ENCODE peak calls at places on chromosomes 12 and 14, in nine cellular contexts. One of them, this sample, is unnamed.

GRCh38 chr14:92680781-92681650 is 67.4 kb downstream of the LGMN start:
- DNase-seq in endodermal cell: peak
- DNase-seq in neuronal stem cell: peak
- DNase-seq in neural progenitor cell: peak
- DNase-seq in GM12878: no peak
- DNase-seq in PC-3: peak
- DNase-seq in HCT116: peak
- DNase-seq in IMR-90: peak
- DNase-seq in astrocyte: peak
- DNase-seq in this sample: peak

GRCh38 chr14:98951031-98951430 is 321.0 kb downstream of the BCL11B start:
- DNase-seq in endodermal cell: peak
- DNase-seq in neuronal stem cell: no peak
- DNase-seq in neural progenitor cell: no peak
- DNase-seq in GM12878: no peak
- DNase-seq in PC-3: no peak
- DNase-seq in HCT116: no peak
- DNase-seq in IMR-90: no peak
- DNase-seq in astrocyte: no peak
- DNase-seq in this sample: no peak

GRCh38 chr12:21615441-21615840 is 10.8 kb upstream of the GYS2 start:
- DNase-seq in endodermal cell: no peak
- DNase-seq in neuronal stem cell: no peak
- DNase-seq in neural progenitor cell: no peak
- DNase-seq in GM12878: no peak
- DNase-seq in PC-3: peak
- DNase-seq in HCT116: no peak
- DNase-seq in IMR-90: no peak
- DNase-seq in astrocyte: no peak
- DNase-seq in this sample: no peak

GRCh38 chr14:70707138-70708038 is 65.7 kb downstream of the TTC9 start:
- DNase-seq in endodermal cell: peak
- DNase-seq in neuronal stem cell: no peak
- DNase-seq in neural progenitor cell: no peak
- DNase-seq in GM12878: peak
- DNase-seq in PC-3: peak
- DNase-seq in HCT116: peak
- DNase-seq in IMR-90: peak
- DNase-seq in astrocyte: peak
- DNase-seq in this sample: no peak

GRCh38 chr12:89436062-89436461 is 83.8 kb upstream of the DUSP6 start:
- DNase-seq in endodermal cell: no peak
- DNase-seq in neuronal stem cell: no peak
- DNase-seq in neural progenitor cell: no peak
- DNase-seq in GM12878: no peak
- DNase-seq in PC-3: no peak
- DNase-seq in HCT116: no peak
- DNase-seq in IMR-90: no peak
- DNase-seq in astrocyte: no peak
- DNase-seq in this sample: no peak

GRCh38 chr14:56953884-56954283 is 143.6 kb upstream of the OTX2 start:
- DNase-seq in endodermal cell: no peak
- DNase-seq in neuronal stem cell: no peak
- DNase-seq in neural progenitor cell: peak
- DNase-seq in GM12878: no peak
- DNase-seq in PC-3: no peak
- DNase-seq in HCT116: no peak
- DNase-seq in IMR-90: no peak
- DNase-seq in astrocyte: no peak
- DNase-seq in this sample: no peak

GRCh38 chr12:120064054-120064940 is 52.3 kb downstream of the RAB35 start:
- DNase-seq in endodermal cell: peak
- DNase-seq in neuronal stem cell: no peak
- DNase-seq in neural progenitor cell: no peak
- DNase-seq in GM12878: no peak
- DNase-seq in PC-3: no peak
- DNase-seq in HCT116: no peak
- DNase-seq in IMR-90: no peak
- DNase-seq in astrocyte: no peak
- DNase-seq in this sample: no peak

GRCh38 chr14:55430024-55430690 is 10.3 kb downstream of the TBPL2 start:
- DNase-seq in endodermal cell: peak
- DNase-seq in neuronal stem cell: no peak
- DNase-seq in neural progenitor cell: peak
- DNase-seq in GM12878: no peak
- DNase-seq in PC-3: peak
- DNase-seq in HCT116: peak
- DNase-seq in IMR-90: peak
- DNase-seq in astrocyte: peak
- DNase-seq in this sample: peak

GRCh38 chr12:59407799-59408198 is 188.0 kb upstream of the SLC16A7 start:
- DNase-seq in endodermal cell: peak
- DNase-seq in neuronal stem cell: no peak
- DNase-seq in neural progenitor cell: no peak
- DNase-seq in GM12878: no peak
- DNase-seq in PC-3: no peak
- DNase-seq in HCT116: no peak
- DNase-seq in IMR-90: no peak
- DNase-seq in astrocyte: no peak
- DNase-seq in this sample: no peak

GRCh38 chr12:59405992-59406391 is 189.8 kb upstream of the SLC16A7 start:
- DNase-seq in endodermal cell: no peak
- DNase-seq in neuronal stem cell: no peak
- DNase-seq in neural progenitor cell: no peak
- DNase-seq in GM12878: no peak
- DNase-seq in PC-3: no peak
- DNase-seq in HCT116: no peak
- DNase-seq in IMR-90: no peak
- DNase-seq in astrocyte: no peak
- DNase-seq in this sample: no peak

GRCh38 chr12:59401862-59402261 is 194.0 kb upstream of the SLC16A7 start:
- DNase-seq in endodermal cell: no peak
- DNase-seq in neuronal stem cell: no peak
- DNase-seq in neural progenitor cell: no peak
- DNase-seq in GM12878: no peak
- DNase-seq in PC-3: peak
- DNase-seq in HCT116: no peak
- DNase-seq in IMR-90: no peak
- DNase-seq in astrocyte: no peak
- DNase-seq in this sample: no peak

GRCh38 chr12:59404109-59404650 is 191.6 kb upstream of the SLC16A7 start:
- DNase-seq in endodermal cell: no peak
- DNase-seq in neuronal stem cell: no peak
- DNase-seq in neural progenitor cell: no peak
- DNase-seq in GM12878: no peak
- DNase-seq in PC-3: no peak
- DNase-seq in HCT116: no peak
- DNase-seq in IMR-90: no peak
- DNase-seq in astrocyte: no peak
- DNase-seq in this sample: no peak

DNA sequence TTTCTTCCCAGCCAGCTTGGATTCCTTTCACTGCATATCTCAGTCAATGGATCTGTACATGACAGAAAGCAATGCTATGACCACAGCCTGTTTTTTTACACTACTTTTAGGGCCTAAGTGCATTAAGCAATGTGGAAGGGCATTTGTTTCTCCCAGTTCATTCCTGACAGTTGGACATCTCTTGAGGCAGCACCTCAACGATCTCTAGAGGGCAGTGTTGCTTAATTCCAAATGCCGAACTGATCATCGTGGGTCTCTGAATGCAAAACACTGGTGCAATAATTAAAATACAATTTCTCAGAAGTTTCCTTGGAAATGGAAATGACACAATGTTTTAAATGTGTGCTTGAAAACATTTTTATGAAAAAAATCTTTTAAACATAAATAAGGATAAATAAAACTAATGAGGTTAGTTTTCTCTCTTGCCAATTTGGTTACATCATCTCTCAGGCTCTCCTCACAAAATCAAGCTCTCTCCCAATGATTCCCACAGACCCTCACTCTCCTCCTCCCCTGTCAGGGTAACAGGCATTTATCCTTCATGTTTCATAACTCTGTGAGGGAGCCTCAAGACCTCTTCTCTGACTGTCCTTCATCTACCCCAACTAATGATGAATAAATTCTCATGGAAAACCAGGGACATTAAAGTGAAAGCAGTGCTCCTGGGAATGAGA is 192.4 kb upstream of the SLC16A7 start:
- DNase-seq in endodermal cell: peak
- DNase-seq in neuronal stem cell: peak
- DNase-seq in neural progenitor cell: peak
- DNase-seq in GM12878: no peak
- DNase-seq in PC-3: peak
- DNase-seq in HCT116: peak
- DNase-seq in IMR-90: peak
- DNase-seq in astrocyte: peak
- DNase-seq in this sample: peak
- H3K27ac ChIP-seq in endodermal cell: no peak
- H3K27ac ChIP-seq in neuronal stem cell: no peak
- H3K27ac ChIP-seq in neural progenitor cell: no peak
- H3K27ac ChIP-seq in GM12878: no peak
- H3K27ac ChIP-seq in PC-3: no peak
- H3K27ac ChIP-seq in HCT116: no peak
- H3K27ac ChIP-seq in IMR-90: peak
- H3K27ac ChIP-seq in astrocyte: no peak
- H3K27ac ChIP-seq in this sample: no peak

DNA sequence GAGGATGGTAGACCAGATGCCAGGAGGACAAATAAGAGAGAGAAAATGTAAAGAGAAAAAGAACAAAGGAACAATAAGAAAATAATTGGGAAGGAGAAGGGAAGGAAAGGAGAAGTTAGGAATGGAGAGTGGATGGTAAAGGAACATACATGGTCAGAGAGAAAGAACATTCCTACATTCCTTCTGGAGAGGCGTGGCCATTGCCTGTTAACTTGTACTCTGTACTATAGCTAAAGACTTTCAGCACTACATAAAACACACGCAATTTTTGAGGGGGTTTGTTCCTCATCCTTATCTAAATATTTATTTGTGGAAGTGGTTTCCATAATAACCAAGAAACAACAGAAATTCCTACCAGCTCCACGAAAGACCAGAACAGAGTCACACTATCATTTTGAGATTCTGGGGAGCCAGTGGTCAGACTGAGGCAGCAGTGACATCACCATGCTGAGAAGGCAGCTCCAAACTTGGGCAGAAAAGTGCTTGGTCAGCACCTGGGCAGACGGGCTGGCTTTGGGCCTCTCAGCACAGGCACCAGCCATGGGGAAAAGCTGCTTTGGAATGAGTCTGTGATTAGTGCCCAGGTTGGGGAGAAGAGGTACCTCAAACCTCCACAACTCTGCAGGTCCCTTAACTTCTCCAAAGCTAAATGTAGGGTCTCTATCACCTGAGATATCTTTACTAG is 125.9 kb upstream of the NTF3 start:
- DNase-seq in endodermal cell: no peak
- DNase-seq in neuronal stem cell: no peak
- DNase-seq in neural progenitor cell: no peak
- DNase-seq in GM12878: no peak
- DNase-seq in PC-3: no peak
- DNase-seq in HCT116: no peak
- DNase-seq in IMR-90: no peak
- DNase-seq in astrocyte: no peak
- DNase-seq in this sample: no peak
- H3K9ac ChIP-seq in endodermal cell: no peak
- H3K9ac ChIP-seq in neuronal stem cell: no peak
- H3K9ac ChIP-seq in neural progenitor cell: no peak
- H3K9ac ChIP-seq in GM12878: no peak
- H3K9ac ChIP-seq in PC-3: no peak
- H3K9ac ChIP-seq in HCT116: no peak
- H3K9ac ChIP-seq in IMR-90: no peak
- H3K9ac ChIP-seq in astrocyte: no peak
- H3K9ac ChIP-seq in this sample: no peak

GRCh38 chr14:103534576-103535061 is 5.6 kb downstream of the TRMT61A start:
- DNase-seq in endodermal cell: no peak
- DNase-seq in neuronal stem cell: no peak
- DNase-seq in neural progenitor cell: no peak
- DNase-seq in GM12878: no peak
- DNase-seq in PC-3: no peak
- DNase-seq in HCT116: no peak
- DNase-seq in IMR-90: no peak
- DNase-seq in astrocyte: no peak
- DNase-seq in this sample: no peak

GRCh38 chr14:103537175-103537990 is 8.4 kb downstream of the TRMT61A start:
- DNase-seq in endodermal cell: no peak
- DNase-seq in neuronal stem cell: no peak
- DNase-seq in neural progenitor cell: no peak
- DNase-seq in GM12878: no peak
- DNase-seq in PC-3: no peak
- DNase-seq in HCT116: no peak
- DNase-seq in IMR-90: peak
- DNase-seq in astrocyte: no peak
- DNase-seq in this sample: no peak

GRCh38 chr14:103536693-103537092 is 7.7 kb downstream of the TRMT61A start:
- DNase-seq in endodermal cell: no peak
- DNase-seq in neuronal stem cell: no peak
- DNase-seq in neural progenitor cell: no peak
- DNase-seq in GM12878: no peak
- DNase-seq in PC-3: no peak
- DNase-seq in HCT116: no peak
- DNase-seq in IMR-90: no peak
- DNase-seq in astrocyte: no peak
- DNase-seq in this sample: no peak

GRCh38 chr14:103535081-103535890 is 6.3 kb downstream of the TRMT61A start:
- DNase-seq in endodermal cell: no peak
- DNase-seq in neuronal stem cell: no peak
- DNase-seq in neural progenitor cell: no peak
- DNase-seq in GM12878: no peak
- DNase-seq in PC-3: no peak
- DNase-seq in HCT116: no peak
- DNase-seq in IMR-90: no peak
- DNase-seq in astrocyte: no peak
- DNase-seq in this sample: no peak

DNA sequence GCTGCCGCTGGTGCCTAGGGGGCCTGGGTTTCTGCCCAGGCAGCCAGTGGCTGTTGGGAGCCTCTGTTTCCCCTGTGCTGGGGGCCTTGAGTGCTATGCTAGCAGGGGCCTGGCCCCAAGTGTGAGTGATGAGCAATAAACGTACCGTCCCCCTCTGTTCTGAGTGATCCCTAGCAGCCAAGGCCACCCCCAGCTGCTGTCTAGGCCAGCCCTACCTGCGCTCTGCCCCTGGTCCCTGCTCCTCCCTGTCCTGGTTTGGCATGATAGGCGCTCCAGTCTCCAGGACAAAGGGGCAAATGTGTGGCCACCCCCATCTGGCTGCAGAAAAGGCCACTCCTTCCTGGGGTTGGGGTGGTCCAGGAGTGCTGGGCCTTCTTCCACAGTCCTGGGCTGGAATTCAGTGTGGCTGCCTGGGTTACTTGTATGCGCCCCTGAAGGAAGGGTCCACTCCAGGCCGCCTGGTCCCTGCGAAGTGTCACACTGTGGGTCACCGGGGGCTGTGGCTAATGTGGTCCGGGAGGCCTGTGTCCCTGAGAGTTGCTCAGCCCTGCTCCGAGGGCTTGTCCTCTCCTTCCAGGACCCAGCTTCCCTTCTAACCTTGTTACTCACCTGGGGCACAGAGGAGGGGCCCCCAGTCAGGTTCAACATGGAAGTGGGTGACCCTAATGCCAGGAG is 7.0 kb downstream of the TRMT61A start:
- DNase-seq in endodermal cell: no peak
- DNase-seq in neuronal stem cell: no peak
- DNase-seq in neural progenitor cell: no peak
- DNase-seq in GM12878: no peak
- DNase-seq in PC-3: no peak
- DNase-seq in HCT116: no peak
- DNase-seq in IMR-90: no peak
- DNase-seq in astrocyte: no peak
- DNase-seq in this sample: no peak
- H3K27ac ChIP-seq in endodermal cell: no peak
- H3K27ac ChIP-seq in neuronal stem cell: no peak
- H3K27ac ChIP-seq in neural progenitor cell: no peak
- H3K27ac ChIP-seq in GM12878: no peak
- H3K27ac ChIP-seq in PC-3: no peak
- H3K27ac ChIP-seq in HCT116: no peak
- H3K27ac ChIP-seq in IMR-90: no peak
- H3K27ac ChIP-seq in astrocyte: no peak
- H3K27ac ChIP-seq in this sample: no peak

GRCh38 chr12:57630891-57631433 is 2.0 kb downstream of the B4GALNT1 start:
- DNase-seq in endodermal cell: peak
- DNase-seq in neuronal stem cell: no peak
- DNase-seq in neural progenitor cell: peak
- DNase-seq in GM12878: no peak
- DNase-seq in PC-3: no peak
- DNase-seq in HCT116: no peak
- DNase-seq in IMR-90: no peak
- DNase-seq in astrocyte: no peak
- DNase-seq in this sample: no peak
- H3K9ac ChIP-seq in endodermal cell: no peak
- H3K9ac ChIP-seq in neuronal stem cell: peak
- H3K9ac ChIP-seq in neural progenitor cell: no peak
- H3K9ac ChIP-seq in GM12878: no peak
- H3K9ac ChIP-seq in PC-3: no peak
- H3K9ac ChIP-seq in HCT116: no peak
- H3K9ac ChIP-seq in IMR-90: no peak
- H3K9ac ChIP-seq in astrocyte: no peak
- H3K9ac ChIP-seq in this sample: no peak

This sample was measured in colonic mucosa.